ENCODE peak calls at places on chromosome 20, in eight cellular contexts. J, I, B, D, R, A, W and N are unnamed samples.

GRCh38 chr20:12925214-12925755 is 83.5 kb upstream of the SPTLC3 start:
- DNase-seq in J (no peak), I (peak; percentile 84), B (peak; percentile 12), D (peak; percentile 80), R (peak; percentile 86), A (peak; percentile 81), W (no peak), N (no peak)

GRCh38 chr20:63969851-63970713 is at the start of gene ZNF512B:
- DNase-seq in J (peak; percentile 61), I (peak; percentile 52), B (peak; percentile 48), D (peak; percentile 66), R (peak; percentile 57), A (peak; percentile 67), W (no peak), N (peak; percentile 28)

GRCh38 chr20:41261790-41262717 is 55.5 kb downstream of the ZHX3 start:
- DNase-seq in J (no peak), I (no peak), B (no peak), D (no peak), R (no peak), A (no peak), W (no peak), N (no peak)

GRCh38 chr20:59400666-59401065 is 100.3 kb downstream of the EDN3 start:
- DNase-seq in J (no peak), I (no peak), B (no peak), D (no peak), R (no peak), A (no peak), W (no peak), N (no peak)

GRCh38 chr20:57593134-57593886 is 26.9 kb downstream of the ZBP1 start:
- DNase-seq in J (no peak), I (no peak), B (no peak), D (no peak), R (no peak), A (no peak), W (no peak), N (no peak)

GRCh38 chr20:46084805-46085792 is 4.7 kb downstream of the NCOA5 start:
- DNase-seq in J (no peak), I (peak; percentile 43), B (no peak), D (peak; percentile 86), R (peak; percentile 61), A (no peak), W (no peak), N (no peak)

GRCh38 chr20:8399963-8400362 is 267.9 kb downstream of the PLCB1 start:
- DNase-seq in J (no peak), I (no peak), B (no peak), D (no peak), R (no peak), A (no peak), W (no peak), N (no peak)

GRCh38 chr20:41786158-41786557 is 168.0 kb upstream of the CHD6 start:
- DNase-seq in J (no peak), I (peak; percentile 5), B (no peak), D (no peak), R (no peak), A (no peak), W (no peak), N (no peak)

GRCh38 chr20:5309971-5310370 is 6.8 kb downstream of the PROKR2 start:
- DNase-seq in J (no peak), I (no peak), B (no peak), D (no peak), R (no peak), A (no peak), W (no peak), N (no peak)

GRCh38 chr20:25032478-25033183 is 25.3 kb downstream of the ACSS1 start:
- DNase-seq in J (no peak), I (no peak), B (no peak), D (no peak), R (no peak), A (no peak), W (no peak), N (no peak)

GRCh38 chr20:23046431-23046830 is 3.0 kb downstream of the THBD start:
- DNase-seq in J (no peak), I (no peak), B (no peak), D (no peak), R (no peak), A (no peak), W (no peak), N (no peak)

GRCh38 chr20:52746768-52747167 is 225.4 kb upstream of the TSHZ2 start:
- DNase-seq in J (no peak), I (no peak), B (no peak), D (no peak), R (no peak), A (no peak), W (no peak), N (no peak)

GRCh38 chr20:59190509-59190908 is 26.9 kb downstream of the ZNF831 start:
- DNase-seq in J (peak; percentile 36), I (no peak), B (no peak), D (no peak), R (no peak), A (no peak), W (no peak), N (no peak)

GRCh38 chr20:22579711-22580697 is 4.4 kb downstream of the FOXA2 start:
- DNase-seq in J (no peak), I (no peak), B (no peak), D (peak; percentile 58), R (no peak), A (no peak), W (no peak), N (no peak)

GRCh38 chr20:542777-543368 is 717 bp downstream of the CSNK2A1 start:
- DNase-seq in J (no peak), I (no peak), B (peak; percentile 10), D (peak; percentile 66), R (no peak), A (no peak), W (no peak), N (no peak)

GRCh38 chr20:10388571-10388970 is 45.5 kb downstream of the MKKS start:
- DNase-seq in J (no peak), I (no peak), B (no peak), D (no peak), R (peak; percentile 44), A (no peak), W (no peak), N (no peak)

GRCh38 chr20:59835448-59836395 is 97.7 kb downstream of the SYCP2 start:
- DNase-seq in J (peak; percentile 31), I (peak; percentile 34), B (no peak), D (peak; percentile 77), R (no peak), A (no peak), W (no peak), N (no peak)

GRCh38 chr20:15930324-15931305 is 642.6 kb downstream of the KIF16B start:
- DNase-seq in J (no peak), I (peak; percentile 50), B (no peak), D (peak; percentile 31), R (peak; percentile 25), A (peak; percentile 17), W (no peak), N (no peak)

GRCh38 chr20:63766695-63767426 is 27.3 kb downstream of the SLC2A4RG start:
- DNase-seq in J (no peak), I (no peak), B (no peak), D (no peak), R (no peak), A (no peak), W (no peak), N (no peak)

GRCh38 chr20:37526238-37526838 is 1.3 kb downstream of the BLCAP start:
- DNase-seq in J (no peak), I (peak; percentile 64), B (no peak), D (peak; percentile 69), R (peak; percentile 65), A (peak; percentile 51), W (no peak), N (no peak)

GRCh38 chr20:34907616-34908469 is 31.4 kb downstream of the ACSS2 start:
- DNase-seq in J (no peak), I (peak; percentile 86), B (no peak), D (no peak), R (peak; percentile 94), A (peak; percentile 79), W (no peak), N (no peak)

GRCh38 chr20:13249118-13249859 is 28.2 kb downstream of the ISM1 start:
- DNase-seq in J (no peak), I (no peak), B (no peak), D (no peak), R (no peak), A (no peak), W (no peak), N (no peak)

GRCh38 chr20:5088688-5089087 is 31.1 kb downstream of the PCNA start:
- DNase-seq in J (no peak), I (no peak), B (no peak), D (no peak), R (no peak), A (no peak), W (no peak), N (no peak)

GRCh38 chr20:52923123-52923543 is 49.0 kb upstream of the TSHZ2 start:
- DNase-seq in J (no peak), I (peak; percentile 97), B (no peak), D (no peak), R (peak; percentile 97), A (peak; percentile 2), W (no peak), N (no peak)

GRCh38 chr20:63741676-63742380 is 2.3 kb downstream of the SLC2A4RG start:
- DNase-seq in J (peak; percentile 40), I (no peak), B (no peak), D (no peak), R (no peak), A (no peak), W (no peak), N (no peak)

GRCh38 chr20:59145926-59146800 is 17.5 kb upstream of the ZNF831 start:
- DNase-seq in J (peak; percentile 64), I (no peak), B (peak; percentile 51), D (no peak), R (no peak), A (no peak), W (no peak), N (no peak)

GRCh38 chr20:37615507-37616425 is 78.1 kb upstream of the CTNNBL1 start:
- DNase-seq in J (peak; percentile 48), I (peak; percentile 4), B (peak; percentile 40), D (peak; percentile 77), R (peak; percentile 20), A (no peak), W (peak; percentile 46), N (no peak)

GRCh38 chr20:10947726-10948125 is 273.9 kb upstream of the JAG1 start:
- DNase-seq in J (no peak), I (no peak), B (no peak), D (no peak), R (no peak), A (no peak), W (no peak), N (no peak)

GRCh38 chr20:25000268-25000801 is 7.8 kb upstream of the APMAP start:
- DNase-seq in J (no peak), I (peak; percentile 98), B (no peak), D (no peak), R (peak; percentile 27), A (no peak), W (no peak), N (no peak)

GRCh38 chr20:57501461-57502330 is 23.2 kb downstream of the CTCFL start:
- DNase-seq in J (no peak), I (peak; percentile 46), B (no peak), D (peak; percentile 82), R (no peak), A (no peak), W (no peak), N (no peak)

GRCh38 chr20:22333885-22334545 is 250.4 kb downstream of the FOXA2 start:
- DNase-seq in J (peak; percentile 46), I (peak; percentile 64), B (peak; percentile 28), D (peak; percentile 81), R (peak; percentile 54), A (peak; percentile 55), W (no peak), N (no peak)

GRCh38 chr20:62248890-62249560 is 10.7 kb downstream of the OSBPL2 start:
- DNase-seq in J (no peak), I (no peak), B (no peak), D (no peak), R (no peak), A (no peak), W (no peak), N (no peak)

GRCh38 chr20:56359212-56360132 is 698 bp downstream of the FAM210B start:
- DNase-seq in J (no peak), I (peak; percentile 69), B (peak; percentile 7), D (peak; percentile 78), R (peak; percentile 82), A (peak; percentile 49), W (no peak), N (no peak)

GRCh38 chr20:41587956-41588355 is 30.2 kb downstream of the CHD6 start:
- DNase-seq in J (no peak), I (peak; percentile 88), B (no peak), D (no peak), R (no peak), A (no peak), W (no peak), N (no peak)